ENCODE peak calls at places on chromosome 12, in six cellular contexts. W, U, Z, S, J and E are unnamed samples.

GRCh38 chr12:121600702-121601336 is 20.0 kb upstream of the KDM2B start:
- DNase-seq in U (no peak), S (no peak), J (no peak), W (no peak), Z (no peak), E (no peak)

GRCh38 chr12:1937481-1938224 is 19.2 kb upstream of the CACNA2D4 start:
- DNase-seq in U (no peak), W (no peak), J (no peak), Z (no peak), S (no peak), E (no peak)

GRCh38 chr12:59079472-59079871 is 159.2 kb upstream of the LRIG3 start:
- DNase-seq in W (no peak), Z (no peak), J (no peak), U (no peak), S (no peak), E (no peak)

GRCh38 chr12:2582631-2583616 is 211.8 kb upstream of the FKBP4 start:
- DNase-seq in J (peak), S (peak), W (peak), U (no peak), Z (peak), E (peak)

GRCh38 chr12:40692617-40693502 is 621 bp downstream of the CNTN1 start:
- DNase-seq in S (peak), W (peak), Z (no peak), J (peak), U (no peak), E (no peak)

GRCh38 chr12:64476844-64477243 is 24.9 kb downstream of the TBK1 start:
- DNase-seq in S (no peak), J (no peak), Z (no peak), U (no peak), W (no peak), E (no peak)

GRCh38 chr12:101875112-101875961 is 2.0 kb upstream of the DRAM1 start:
- DNase-seq in Z (no peak), W (no peak), S (no peak), U (no peak), J (peak), E (peak)

GRCh38 chr12:30952036-30952435 is 25.5 kb downstream of the TSPAN11 start:
- DNase-seq in J (peak), U (no peak), W (no peak), Z (no peak), S (no peak), E (no peak)

GRCh38 chr12:127108360-127109215 is 1158.4 kb upstream of the TMEM132C start:
- DNase-seq in J (peak), S (peak), U (no peak), Z (peak), W (peak), E (peak)

GRCh38 chr12:97308576-97309198 is 153.9 kb upstream of the RMST start:
- DNase-seq in J (peak), Z (peak), U (no peak), S (no peak), W (no peak), E (peak)

GRCh38 chr12:24948816-24949722 is at the start of gene BCAT1:
- DNase-seq in U (no peak), Z (peak), W (peak), S (peak), J (peak), E (peak)